ENCODE peak calls at places on chromosome 21, in four cellular contexts. One of them, this sample, is unnamed. For H3K4me1, the result is how much of the 10 kb centered on the place peaks cover.

GRCh38 chr21:42786884-42787283 is 92.5 kb downstream of the WDR4 start:
- DNase-seq in Peyer's patch: no peak
- DNase-seq in body of pancreas: no peak
- DNase-seq in foreskin keratinocyte: no peak
- DNase-seq in this sample: no peak

GRCh38 chr21:14119038-14119437 is 91.7 kb downstream of the LIPI start:
- DNase-seq in foreskin keratinocyte: no peak
- DNase-seq in body of pancreas: no peak
- DNase-seq in Peyer's patch: no peak
- DNase-seq in this sample: peak

GRCh38 chr21:39637197-39637970 is 24.6 kb downstream of the B3GALT5 start:
- DNase-seq in body of pancreas: peak
- DNase-seq in foreskin keratinocyte: no peak
- DNase-seq in Peyer's patch: no peak
- DNase-seq in this sample: no peak

GRCh38 chr21:34988139-34988538 is 61.0 kb downstream of the RUNX1 start:
- DNase-seq in foreskin keratinocyte: no peak
- DNase-seq in body of pancreas: no peak
- DNase-seq in Peyer's patch: no peak
- DNase-seq in this sample: no peak

GRCh38 chr21:29403922-29404538 is 105.3 kb downstream of the BACH1 start:
- DNase-seq in Peyer's patch: no peak
- DNase-seq in body of pancreas: no peak
- DNase-seq in foreskin keratinocyte: peak
- DNase-seq in this sample: no peak

GRCh38 chr21:42107177-42107880 is 36.2 kb downstream of the UMODL1 start:
- DNase-seq in Peyer's patch: no peak
- DNase-seq in body of pancreas: no peak
- DNase-seq in foreskin keratinocyte: no peak
- DNase-seq in this sample: no peak

GRCh38 chr21:28516996-28517592 is 475.6 kb downstream of the LTN1 start:
- DNase-seq in foreskin keratinocyte: peak
- DNase-seq in body of pancreas: peak
- DNase-seq in Peyer's patch: peak
- DNase-seq in this sample: no peak

GRCh38 chr21:42063206-42063577 is 7.9 kb upstream of the UMODL1 start:
- DNase-seq in foreskin keratinocyte: no peak
- DNase-seq in body of pancreas: peak
- DNase-seq in Peyer's patch: peak
- DNase-seq in this sample: no peak

GRCh38 chr21:27772816-27773215 is 805.9 kb upstream of the ADAMTS5 start:
- DNase-seq in body of pancreas: no peak
- DNase-seq in Peyer's patch: no peak
- DNase-seq in foreskin keratinocyte: no peak
- DNase-seq in this sample: no peak

GRCh38 chr21:35324372-35325220 is 275.5 kb upstream of the RUNX1 start:
- DNase-seq in body of pancreas: no peak
- DNase-seq in foreskin keratinocyte: peak
- DNase-seq in Peyer's patch: no peak
- DNase-seq in this sample: peak

GRCh38 chr21:15027056-15027455 is 37.7 kb downstream of the NRIP1 start:
- DNase-seq in body of pancreas: no peak
- DNase-seq in foreskin keratinocyte: no peak
- DNase-seq in Peyer's patch: no peak
- DNase-seq in this sample: no peak

GRCh38 chr21:14815001-14815400 is 249.8 kb downstream of the NRIP1 start:
- DNase-seq in body of pancreas: no peak
- DNase-seq in foreskin keratinocyte: no peak
- DNase-seq in Peyer's patch: no peak
- DNase-seq in this sample: no peak

GRCh38 chr21:40967771-40968170 is 120.8 kb upstream of the DSCAM start:
- DNase-seq in body of pancreas: no peak
- DNase-seq in foreskin keratinocyte: peak
- DNase-seq in Peyer's patch: no peak
- DNase-seq in this sample: no peak

GRCh38 chr21:38377165-38378093 is 120.6 kb downstream of the KCNJ15 start:
- DNase-seq in Peyer's patch: no peak
- DNase-seq in body of pancreas: no peak
- DNase-seq in foreskin keratinocyte: peak
- DNase-seq in this sample: no peak

GRCh38 chr21:35547946-35548774 is 499.1 kb upstream of the RUNX1 start:
- DNase-seq in body of pancreas: peak
- DNase-seq in Peyer's patch: no peak
- DNase-seq in foreskin keratinocyte: no peak
- DNase-seq in this sample: no peak

GRCh38 chr21:27812279-27812678 is 845.4 kb upstream of the ADAMTS5 start:
- DNase-seq in body of pancreas: no peak
- DNase-seq in foreskin keratinocyte: peak
- DNase-seq in Peyer's patch: no peak
- DNase-seq in this sample: no peak

GRCh38 chr21:35346697-35347096 is 297.6 kb upstream of the RUNX1 start:
- DNase-seq in foreskin keratinocyte: no peak
- DNase-seq in body of pancreas: no peak
- DNase-seq in Peyer's patch: no peak
- DNase-seq in this sample: no peak

GRCh38 chr21:42847726-42848125 is 31.6 kb downstream of the WDR4 start:
- DNase-seq in body of pancreas: no peak
- DNase-seq in foreskin keratinocyte: no peak
- DNase-seq in Peyer's patch: no peak
- DNase-seq in this sample: no peak

GRCh38 chr21:39087238-39087975 is 95.8 kb downstream of the PSMG1 start:
- DNase-seq in body of pancreas: no peak
- DNase-seq in Peyer's patch: no peak
- DNase-seq in foreskin keratinocyte: no peak
- DNase-seq in this sample: no peak

GRCh38 chr21:41064325-41064724 is 103.6 kb upstream of the BACE2 start:
- DNase-seq in Peyer's patch: no peak
- DNase-seq in body of pancreas: no peak
- DNase-seq in foreskin keratinocyte: no peak
- DNase-seq in this sample: no peak

GRCh38 chr21:42188663-42189062 is 30.3 kb upstream of the ABCG1 start:
- DNase-seq in Peyer's patch: no peak
- DNase-seq in foreskin keratinocyte: no peak
- DNase-seq in body of pancreas: no peak
- DNase-seq in this sample: no peak

GRCh38 chr21:42942244-42942643 is 16.8 kb upstream of the ERVH48-1 start:
- DNase-seq in foreskin keratinocyte: peak
- DNase-seq in body of pancreas: no peak
- DNase-seq in Peyer's patch: no peak
- DNase-seq in this sample: no peak

GRCh38 chr21:39263372-39263771 is 50.1 kb downstream of the BRWD1 start:
- DNase-seq in body of pancreas: no peak
- DNase-seq in foreskin keratinocyte: peak
- DNase-seq in Peyer's patch: no peak
- DNase-seq in this sample: no peak

GRCh38 chr21:43311303-43311817 is 115.6 kb downstream of the SIK1 start:
- DNase-seq in foreskin keratinocyte: peak
- DNase-seq in Peyer's patch: no peak
- DNase-seq in body of pancreas: peak
- DNase-seq in this sample: no peak

GRCh38 chr21:43596616-43597015 is 62.7 kb downstream of the HSF2BP start:
- DNase-seq in Peyer's patch: no peak
- DNase-seq in body of pancreas: no peak
- DNase-seq in foreskin keratinocyte: no peak
- DNase-seq in this sample: no peak

GRCh38 chr21:42724226-42724920 is 71.0 kb downstream of the PDE9A start:
- DNase-seq in Peyer's patch: no peak
- DNase-seq in body of pancreas: no peak
- DNase-seq in foreskin keratinocyte: peak
- DNase-seq in this sample: peak

GRCh38 chr21:41247561-41247968 is 69.0 kb upstream of the FAM3B start:
- DNase-seq in foreskin keratinocyte: no peak
- DNase-seq in Peyer's patch: no peak
- DNase-seq in body of pancreas: peak
- DNase-seq in this sample: no peak

GRCh38 chr21:43726686-43727570 is 8.0 kb downstream of the PDXK start:
- DNase-seq in body of pancreas: peak
- DNase-seq in foreskin keratinocyte: no peak
- DNase-seq in Peyer's patch: no peak
- DNase-seq in this sample: peak

GRCh38 chr21:36061445-36061844 is 1.1 kb upstream of the SETD4 start:
- DNase-seq in Peyer's patch: no peak
- DNase-seq in foreskin keratinocyte: no peak
- DNase-seq in body of pancreas: no peak
- DNase-seq in this sample: no peak

GRCh38 chr21:16588433-16588860 is 858.7 kb downstream of the USP25 start:
- DNase-seq in body of pancreas: peak
- DNase-seq in Peyer's patch: no peak
- DNase-seq in foreskin keratinocyte: peak
- DNase-seq in this sample: peak

GRCh38 chr21:32819702-32820101 is 48.1 kb upstream of the PAXBP1 start:
- DNase-seq in foreskin keratinocyte: no peak
- DNase-seq in body of pancreas: no peak
- DNase-seq in Peyer's patch: no peak
- DNase-seq in this sample: no peak
- H3K4me1 ChIP-seq in foreskin keratinocyte: under half
- H3K4me1 ChIP-seq in body of pancreas: under half
- H3K4me1 ChIP-seq in Peyer's patch: under half
- H3K4me1 ChIP-seq in this sample: under half

DNA sequence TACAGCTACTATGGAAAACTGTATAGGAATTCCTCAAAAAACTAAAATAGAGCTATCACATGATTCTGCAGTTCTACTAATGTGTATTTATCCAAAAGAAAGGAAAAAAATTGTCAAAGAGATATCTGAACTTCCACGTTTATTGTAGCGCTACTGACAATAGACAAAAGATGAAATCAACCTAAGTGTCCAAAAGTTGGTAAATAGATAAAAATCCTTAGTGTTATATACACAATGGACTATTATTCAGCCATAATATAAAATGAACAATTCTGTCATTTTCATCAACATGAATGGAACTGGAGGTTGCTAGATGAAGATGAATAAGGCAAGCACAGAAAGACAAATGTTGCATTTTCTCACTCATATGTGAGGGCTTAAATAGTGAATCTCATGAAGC is 1492.1 kb downstream of the MRPL39 start:
- DNase-seq in Peyer's patch: no peak
- DNase-seq in foreskin keratinocyte: no peak
- DNase-seq in body of pancreas: no peak
- DNase-seq in this sample: no peak
- TF ChIP-seq CTCF in Peyer's patch: no peak
- TF ChIP-seq CTCF in foreskin keratinocyte: no peak
- TF ChIP-seq CTCF in body of pancreas: no peak
- TF ChIP-seq CTCF in this sample: no peak

GRCh38 chr21:32523463-32523862 is 61.9 kb downstream of the TCP10L start:
- DNase-seq in foreskin keratinocyte: no peak
- DNase-seq in body of pancreas: no peak
- DNase-seq in Peyer's patch: no peak
- DNase-seq in this sample: no peak

GRCh38 chr21:32524010-32524719 is 61.2 kb downstream of the TCP10L start:
- DNase-seq in Peyer's patch: no peak
- DNase-seq in foreskin keratinocyte: peak
- DNase-seq in body of pancreas: no peak
- DNase-seq in this sample: peak

GRCh38 chr21:32519945-32520884 is 65.1 kb downstream of the TCP10L start:
- DNase-seq in foreskin keratinocyte: no peak
- DNase-seq in Peyer's patch: no peak
- DNase-seq in body of pancreas: no peak
- DNase-seq in this sample: no peak

GRCh38 chr21:32521736-32522360 is 63.5 kb downstream of the TCP10L start:
- DNase-seq in body of pancreas: no peak
- DNase-seq in Peyer's patch: no peak
- DNase-seq in foreskin keratinocyte: no peak
- DNase-seq in this sample: no peak

DNA sequence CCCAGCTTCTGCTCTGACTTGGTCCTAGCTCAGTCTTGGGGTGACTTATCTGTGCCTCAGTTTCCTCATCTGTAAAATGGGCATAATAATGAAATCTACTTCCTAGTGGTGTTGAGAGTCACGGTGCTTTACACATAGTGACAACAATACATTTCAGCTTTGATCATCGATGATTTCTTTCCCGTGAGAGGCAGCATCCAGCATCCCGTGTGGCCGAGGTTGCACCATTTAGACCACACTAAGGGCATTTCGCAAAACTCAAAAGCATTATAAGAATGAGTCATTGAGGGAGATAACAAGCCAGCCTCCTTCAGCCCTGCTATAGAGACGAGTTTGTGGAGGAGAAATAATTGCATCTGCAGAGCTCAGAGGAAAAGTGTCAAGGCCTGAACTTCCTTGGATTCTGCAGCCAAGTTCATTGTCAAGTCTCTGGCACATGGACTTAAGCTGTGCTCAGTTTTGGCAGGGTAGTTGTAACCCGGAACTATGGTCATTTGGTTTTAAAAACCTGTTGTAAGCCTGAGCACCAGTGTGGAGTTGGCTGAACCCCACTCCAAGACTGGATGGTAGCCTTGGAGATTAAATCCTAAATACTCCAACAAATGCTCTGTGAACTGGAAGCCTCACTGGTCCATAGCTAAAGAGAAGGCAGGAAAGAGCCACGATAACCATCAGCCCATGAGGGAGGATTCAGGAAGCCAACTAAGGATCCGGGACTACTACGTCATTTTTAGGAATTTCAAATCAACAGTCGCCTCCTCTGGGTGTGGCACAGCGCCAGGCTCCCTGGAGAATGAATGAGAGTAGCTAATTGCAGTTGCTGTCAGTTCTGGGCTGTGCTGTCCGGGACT is 64.2 kb downstream of the TCP10L start:
- DNase-seq in body of pancreas: peak
- DNase-seq in foreskin keratinocyte: peak
- DNase-seq in Peyer's patch: peak
- DNase-seq in this sample: peak
- H3K4me1 ChIP-seq in body of pancreas: under half
- H3K4me1 ChIP-seq in foreskin keratinocyte: under half
- H3K4me1 ChIP-seq in Peyer's patch: under half
- H3K4me1 ChIP-seq in this sample: under half

DNA sequence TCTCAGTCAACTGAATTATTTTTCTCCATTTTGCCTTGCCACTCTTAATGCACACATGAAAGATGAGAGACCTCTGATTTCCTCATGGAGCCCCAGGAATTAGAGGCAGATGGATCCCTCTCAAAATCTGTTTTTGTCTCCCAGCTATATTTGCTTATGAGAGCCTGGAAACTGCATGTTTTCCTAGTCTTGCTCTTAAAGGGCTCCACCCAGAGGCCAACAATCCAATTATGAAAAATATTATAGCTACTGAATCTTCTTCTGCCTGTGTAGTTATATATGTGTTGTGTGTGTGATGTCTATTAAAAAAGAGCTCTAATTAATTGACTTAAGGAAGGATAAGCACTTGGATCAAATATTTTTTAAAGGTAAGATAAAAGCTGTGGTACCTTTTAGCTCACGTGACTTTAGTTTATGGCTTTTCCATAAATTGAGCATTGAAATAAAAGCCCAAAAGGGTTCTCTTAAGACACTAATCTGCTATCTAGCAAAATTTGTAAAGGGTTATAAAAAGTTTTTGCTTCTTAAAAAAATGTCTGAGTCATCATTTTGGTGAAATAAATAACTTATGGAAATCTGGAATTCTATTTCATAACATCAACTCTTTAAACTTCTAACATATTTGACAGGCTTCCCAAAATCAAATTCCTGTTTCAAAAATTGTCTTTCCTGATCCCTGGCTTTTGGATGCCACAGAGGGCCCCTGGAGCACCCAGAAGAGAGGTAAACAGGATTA is 31.2 kb upstream of the TSPEAR start:
- DNase-seq in Peyer's patch: no peak
- DNase-seq in body of pancreas: no peak
- DNase-seq in foreskin keratinocyte: no peak
- DNase-seq in this sample: no peak
- TF ChIP-seq CTCF in Peyer's patch: peak
- TF ChIP-seq CTCF in body of pancreas: no peak
- TF ChIP-seq CTCF in foreskin keratinocyte: peak
- TF ChIP-seq CTCF in this sample: peak